ENCODE peak calls at places on chromosomes 3 and 15, in six cellular contexts. L, P, Y, F, V and W are unnamed samples.

GRCh38 chr3:194404365-194405140 is 5.5 kb upstream of the GP5 start:
- DNase-seq in L (no peak), P (no peak), F (no peak), V (no peak), Y (no peak), W (no peak)

GRCh38 chr3:171829841-171830559 is 13.1 kb upstream of the TMEM212 start:
- DNase-seq in L (peak), V (peak), Y (no peak), F (peak), P (peak), W (no peak)

GRCh38 chr3:105752791-105753415 is 115.9 kb downstream of the CBLB start:
- DNase-seq in Y (no peak), P (no peak), F (no peak), L (no peak), V (no peak), W (no peak)

GRCh38 chr3:108497271-108497670 is 13.1 kb downstream of the MYH15 start:
- DNase-seq in P (no peak), Y (no peak), F (no peak), V (no peak), L (no peak), W (no peak)

GRCh38 chr15:31934821-31935220 is 95.5 kb upstream of the CHRNA7 start:
- DNase-seq in L (no peak), P (no peak), Y (no peak), F (no peak), V (no peak), W (no peak)

GRCh38 chr3:197793246-197793645 is 2.2 kb downstream of the LRCH3 start:
- DNase-seq in Y (no peak), P (no peak), F (no peak), L (no peak), V (no peak), W (no peak)

GRCh38 chr3:67459796-67460195 is 194.6 kb downstream of the SUCLG2 start:
- DNase-seq in V (no peak), F (no peak), Y (no peak), L (no peak), P (no peak), W (no peak)

GRCh38 chr15:54559405-54560064 is 581.3 kb downstream of the UNC13C start:
- DNase-seq in L (peak), V (no peak), F (peak), P (no peak), Y (no peak), W (no peak)

GRCh38 chr15:60026555-60026954 is 22.4 kb downstream of the FOXB1 start:
- DNase-seq in L (no peak), Y (no peak), F (no peak), P (peak), V (no peak), W (no peak)

GRCh38 chr3:128581566-128581965 is 69.1 kb downstream of the RPN1 start:
- DNase-seq in F (no peak), L (no peak), V (no peak), Y (no peak), P (no peak), W (no peak)

GRCh38 chr3:128585189-128585588 is 65.4 kb downstream of the RPN1 start:
- DNase-seq in V (no peak), Y (no peak), F (no peak), P (no peak), L (no peak), W (no peak)

GRCh38 chr3:128587391-128587790 is 63.2 kb downstream of the RPN1 start:
- DNase-seq in Y (no peak), V (no peak), P (no peak), L (no peak), F (no peak), W (no peak)

GRCh38 chr3:128585974-128586373 is 64.6 kb downstream of the RPN1 start:
- DNase-seq in P (no peak), V (no peak), Y (no peak), L (no peak), F (no peak), W (no peak)

GRCh38 chr3:128584412-128585020 is 66.1 kb downstream of the RPN1 start:
- DNase-seq in L (peak), V (no peak), P (peak), Y (no peak), F (peak), W (no peak)
- TF ChIP-seq POLR2A in L (no peak), V (no peak), P (no peak), Y (no peak), F (no peak), W (no peak)

DNA sequence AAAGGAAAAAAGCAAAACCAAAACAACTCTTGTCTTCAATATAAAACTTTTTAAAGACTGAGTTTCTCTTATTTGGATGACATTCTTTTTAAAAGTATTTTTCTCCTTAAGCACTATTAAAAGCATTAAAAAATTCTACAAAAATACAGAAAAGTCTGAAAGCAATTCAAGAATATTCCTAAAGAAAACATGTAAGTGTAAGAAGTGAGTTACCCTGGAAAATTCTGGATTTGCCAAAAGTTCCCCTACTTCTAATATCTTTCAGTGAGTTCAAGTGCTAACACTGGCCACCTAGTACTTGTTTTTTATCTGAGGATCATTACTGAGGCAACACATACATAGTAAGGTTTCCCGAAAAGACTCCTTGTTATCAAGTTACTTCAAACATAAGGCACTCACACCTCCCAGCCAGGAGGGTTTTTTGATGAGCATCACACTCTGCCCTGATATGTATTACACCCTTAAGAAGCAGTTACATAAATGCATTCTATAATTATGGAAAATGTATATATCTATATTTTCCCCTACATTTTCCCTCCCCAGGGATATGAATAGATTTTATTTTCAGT is 158.4 kb downstream of the TIGIT start:
- DNase-seq in L (no peak), V (no peak), Y (no peak), F (no peak), P (no peak), W (no peak)
- H3K4me3 ChIP-seq in L (no peak), V (no peak), Y (peak), F (peak), P (no peak), W (no peak)

GRCh38 chr3:149673393-149673792 is 15.6 kb upstream of the WWTR1 start:
- DNase-seq in Y (no peak), P (no peak), F (no peak), L (no peak), V (no peak), W (no peak)

DNA sequence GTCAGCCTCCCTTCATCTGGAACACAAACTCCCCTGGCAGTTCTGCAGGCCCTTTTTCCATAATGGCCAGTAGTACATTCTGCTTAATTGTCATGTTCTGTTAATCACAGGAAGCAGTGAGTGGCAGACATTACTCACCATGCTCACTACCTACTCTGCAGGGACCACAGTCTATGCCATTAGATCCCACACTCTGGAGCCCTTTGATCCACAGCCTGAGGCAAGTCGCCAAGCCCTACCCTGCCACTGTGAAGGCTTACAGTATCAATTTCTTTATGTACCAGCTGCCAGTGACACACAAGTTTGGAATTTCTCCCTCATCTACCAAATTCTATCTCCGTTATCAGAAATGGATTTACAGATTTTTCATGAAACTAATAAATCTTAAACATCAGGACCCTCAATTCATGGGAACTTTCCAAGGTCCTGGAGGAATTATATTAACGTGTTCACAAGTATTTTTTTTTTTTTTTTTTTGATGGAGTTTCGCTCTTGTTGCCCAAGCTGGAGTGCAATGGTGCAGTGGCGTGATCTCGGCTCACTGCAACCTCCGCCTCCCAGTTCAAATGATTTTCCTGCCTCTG is 20.6 kb upstream of the WWTR1 start:
- DNase-seq in L (no peak), V (no peak), Y (no peak), P (no peak), F (no peak), W (no peak)
- TF ChIP-seq POLR2A in L (no peak), V (no peak), Y (no peak), P (no peak), F (no peak), W (no peak)

GRCh38 chr3:9862391-9863235 is 17.4 kb downstream of the CIDEC start:
- DNase-seq in F (peak), L (peak), P (peak), Y (peak), V (peak), W (no peak)
- H3K4me3 ChIP-seq in F (peak), L (peak), P (peak), Y (peak), V (no peak), W (peak)